ENCODE peak calls at places on chromosome 15, in four cellular contexts. P is WTC11, W is HepG2, D is K562. E is an unnamed sample.

GRCh38 chr15:61720197-61720596 is 340.1 kb downstream of the VPS13C start:
- DNase-seq in P (no peak), W (no peak), D (no peak), E (no peak)

GRCh38 chr15:73851679-73852078 is 21.7 kb upstream of the TBC1D21 start:
- DNase-seq in P (peak), W (peak), D (peak), E (peak)

GRCh38 chr15:96330064-96330449 is 443 bp upstream of the NR2F2 start:
- DNase-seq in P (peak), W (no peak), D (no peak), E (no peak)

GRCh38 chr15:52529289-52529929 is 729 bp upstream of the MYO5A start:
- DNase-seq in P (peak), W (no peak), D (no peak), E (no peak)

GRCh38 chr15:65916664-65917406 is 47.5 kb downstream of the RAB11A start:
- DNase-seq in P (peak), W (peak), D (peak), E (peak)

GRCh38 chr15:63372753-63373152 is 8.9 kb downstream of the CA12 start:
- DNase-seq in P (no peak), W (no peak), D (no peak), E (no peak)

GRCh38 chr15:68231102-68231818 is 1.7 kb upstream of the CLN6 start:
- DNase-seq in P (no peak), W (no peak), D (no peak), E (peak)

GRCh38 chr15:51077565-51078153 is 17.0 kb downstream of the TNFAIP8L3 start:
- DNase-seq in P (peak), W (no peak), D (peak), E (no peak)

GRCh38 chr15:43483306-43484128 is 9.4 kb downstream of the TP53BP1 start:
- DNase-seq in P (no peak), W (no peak), D (peak), E (no peak)

GRCh38 chr15:51234181-51234927 is 104.0 kb downstream of the CYP19A1 start:
- DNase-seq in P (no peak), W (no peak), D (no peak), E (no peak)

GRCh38 chr15:83848315-83849050 is 194.6 kb downstream of the ADAMTSL3 start:
- DNase-seq in P (no peak), W (no peak), D (no peak), E (no peak)

GRCh38 chr15:52021128-52021671 is 2.2 kb downstream of the MAPK6 start:
- DNase-seq in P (no peak), W (peak), D (peak), E (peak)

GRCh38 chr15:101526442-101526841 is 36.9 kb upstream of the PCSK6 start:
- DNase-seq in P (no peak), W (no peak), D (no peak), E (no peak)

GRCh38 chr15:83653639-83654378 is at the start of gene ADAMTSL3:
- DNase-seq in P (peak), W (no peak), D (no peak), E (peak)

GRCh38 chr15:66108483-66109270 is 144.9 kb downstream of the MEGF11 start:
- DNase-seq in P (no peak), W (no peak), D (no peak), E (no peak)

GRCh38 chr15:25136119-25136518 is 181.3 kb downstream of the SNRPN start:
- DNase-seq in P (no peak), W (peak), D (peak), E (no peak)

GRCh38 chr15:68699881-68700394 is 120.8 kb downstream of the ANP32A start:
- DNase-seq in P (no peak), W (no peak), D (no peak), E (no peak)

GRCh38 chr15:33028495-33028894 is 166.0 kb downstream of the FMN1 start:
- DNase-seq in P (no peak), W (no peak), D (no peak), E (no peak)

GRCh38 chr15:27358751-27359434 is 387.9 kb downstream of the GABRG3 start:
- DNase-seq in P (peak), W (peak), D (peak), E (peak)

GRCh38 chr15:49265911-49266310 is 95.9 kb downstream of the GALK2 start:
- DNase-seq in P (no peak), W (no peak), D (no peak), E (no peak)

GRCh38 chr15:68691667-68692066 is 112.9 kb downstream of the CORO2B start:
- DNase-seq in P (no peak), W (peak), D (peak), E (no peak)

GRCh38 chr15:80010131-80010673 is 39.2 kb upstream of the BCL2A1 start:
- DNase-seq in P (no peak), W (no peak), D (no peak), E (no peak)

GRCh38 chr15:96444865-96445264 is 114.4 kb downstream of the NR2F2 start:
- DNase-seq in P (no peak), W (no peak), D (no peak), E (no peak)

GRCh38 chr15:38991126-38991525 is 426.5 kb upstream of the RASGRP1 start:
- DNase-seq in P (no peak), W (peak), D (peak), E (peak)

GRCh38 chr15:95174281-95174680 is 942.9 kb downstream of the MCTP2 start:
- DNase-seq in P (no peak), W (no peak), D (no peak), E (no peak)

GRCh38 chr15:33243869-33244268 is 49.4 kb upstream of the FMN1 start:
- DNase-seq in P (no peak), W (peak), D (no peak), E (no peak)

GRCh38 chr15:36832792-36833191 is 253.4 kb downstream of the CDIN1 start:
- DNase-seq in P (no peak), W (no peak), D (no peak), E (no peak)

DNA sequence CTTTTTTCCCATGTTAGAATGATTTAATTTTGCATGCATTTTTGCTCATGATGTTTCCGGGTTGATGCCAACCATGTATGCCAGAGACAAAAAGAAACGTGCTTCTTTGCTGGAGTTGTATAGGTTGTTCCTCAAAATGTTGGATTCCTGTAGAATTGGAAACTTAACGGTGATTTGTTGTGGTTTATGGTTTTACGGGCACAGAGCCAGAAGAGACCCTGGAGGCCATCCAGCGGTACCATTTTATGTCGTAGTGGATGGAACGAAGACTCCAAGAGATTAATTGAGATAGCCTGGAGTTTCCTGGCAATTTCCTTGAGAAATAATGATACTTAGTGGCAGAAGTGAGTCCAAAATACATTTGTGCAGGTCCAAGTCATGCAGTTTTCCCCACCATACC is 481.6 kb upstream of the RGMA start:
- DNase-seq in P (no peak), W (no peak), D (no peak), E (no peak)
- TF ChIP-seq ELF4 in P (no peak), W (no peak), D (no peak), E (no peak)

GRCh38 chr15:58639002-58639756 is 110.3 kb downstream of the ADAM10 start:
- DNase-seq in P (no peak), W (no peak), D (no peak), E (no peak)
- TF ChIP-seq SP1 in P (no peak), W (no peak), D (no peak), E (no peak)

GRCh38 chr15:35112346-35112745 is 27.3 kb upstream of the NANOGP8 start:
- DNase-seq in P (no peak), W (no peak), D (no peak), E (no peak)

GRCh38 chr15:35107122-35107521 is 22.0 kb upstream of the NANOGP8 start:
- DNase-seq in P (no peak), W (no peak), D (no peak), E (no peak)

GRCh38 chr15:35107561-35107960 is 22.5 kb upstream of the NANOGP8 start:
- DNase-seq in P (no peak), W (no peak), D (no peak), E (no peak)

GRCh38 chr15:35111861-35112260 is 26.8 kb upstream of the NANOGP8 start:
- DNase-seq in P (no peak), W (no peak), D (no peak), E (no peak)

DNA sequence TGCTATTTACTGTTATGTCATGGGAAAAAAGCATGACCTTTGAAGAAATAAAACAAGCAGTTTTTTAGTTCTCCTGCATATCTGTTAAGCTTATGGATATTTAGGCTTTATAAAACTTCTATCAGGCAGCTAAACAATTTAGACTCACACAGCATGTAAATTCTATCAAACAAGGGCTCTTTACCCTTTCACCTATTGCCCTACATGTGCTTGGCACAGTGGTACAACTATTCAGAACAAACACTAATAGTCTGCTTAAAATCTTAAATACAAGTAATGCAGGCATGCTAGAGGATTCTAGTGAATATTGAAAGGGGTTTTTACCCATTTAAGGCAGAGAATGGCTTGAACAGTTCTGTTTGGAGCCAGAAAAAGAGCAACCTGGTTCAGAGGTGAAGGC is 23.4 kb upstream of the NANOGP8 start:
- DNase-seq in P (no peak), W (no peak), D (no peak), E (no peak)
- TF ChIP-seq ELF4 in P (no peak), W (no peak), D (no peak), E (no peak)

GRCh38 chr15:78950906-78951840 is 6.3 kb upstream of the CTSH start:
- DNase-seq in P (no peak), W (peak), D (no peak), E (no peak)
- TF ChIP-seq SP1 in P (no peak), W (no peak), D (no peak), E (no peak)

GRCh38 chr15:76204916-76205460 is 106.3 kb downstream of the ETFA start:
- DNase-seq in P (no peak), W (no peak), D (no peak), E (no peak)
- TF ChIP-seq ELF4 in P (no peak), W (no peak), D (no peak), E (no peak)

GRCh38 chr15:41285285-41285684 is 47.1 kb downstream of the OIP5 start:
- DNase-seq in P (no peak), W (no peak), D (no peak), E (no peak)
- TF ChIP-seq SP1 in P (no peak), W (no peak), D (no peak), E (no peak)

GRCh38 chr15:69973102-69973714 is 124.5 kb downstream of the TLE3 start:
- DNase-seq in P (no peak), W (peak), D (peak), E (peak)
- TF ChIP-seq ELF4 in P (no peak), W (no peak), D (no peak), E (no peak)

GRCh38 chr15:81548350-81549116 is 174.5 kb upstream of the TMC3 start:
- DNase-seq in P (no peak), W (no peak), D (no peak), E (no peak)
- TF ChIP-seq SP1 in P (no peak), W (no peak), D (no peak), E (no peak)

GRCh38 chr15:29114277-29115092 is 155.1 kb downstream of the NSMCE3 start:
- DNase-seq in P (no peak), W (no peak), D (no peak), E (no peak)

GRCh38 chr15:29117778-29118177 is 151.8 kb downstream of the NSMCE3 start:
- DNase-seq in P (no peak), W (no peak), D (no peak), E (no peak)

GRCh38 chr15:29116970-29117700 is 152.5 kb downstream of the NSMCE3 start:
- DNase-seq in P (no peak), W (no peak), D (no peak), E (no peak)

GRCh38 chr15:29113336-29114276 is 156.0 kb downstream of the NSMCE3 start:
- DNase-seq in P (no peak), W (no peak), D (no peak), E (no peak)

DNA sequence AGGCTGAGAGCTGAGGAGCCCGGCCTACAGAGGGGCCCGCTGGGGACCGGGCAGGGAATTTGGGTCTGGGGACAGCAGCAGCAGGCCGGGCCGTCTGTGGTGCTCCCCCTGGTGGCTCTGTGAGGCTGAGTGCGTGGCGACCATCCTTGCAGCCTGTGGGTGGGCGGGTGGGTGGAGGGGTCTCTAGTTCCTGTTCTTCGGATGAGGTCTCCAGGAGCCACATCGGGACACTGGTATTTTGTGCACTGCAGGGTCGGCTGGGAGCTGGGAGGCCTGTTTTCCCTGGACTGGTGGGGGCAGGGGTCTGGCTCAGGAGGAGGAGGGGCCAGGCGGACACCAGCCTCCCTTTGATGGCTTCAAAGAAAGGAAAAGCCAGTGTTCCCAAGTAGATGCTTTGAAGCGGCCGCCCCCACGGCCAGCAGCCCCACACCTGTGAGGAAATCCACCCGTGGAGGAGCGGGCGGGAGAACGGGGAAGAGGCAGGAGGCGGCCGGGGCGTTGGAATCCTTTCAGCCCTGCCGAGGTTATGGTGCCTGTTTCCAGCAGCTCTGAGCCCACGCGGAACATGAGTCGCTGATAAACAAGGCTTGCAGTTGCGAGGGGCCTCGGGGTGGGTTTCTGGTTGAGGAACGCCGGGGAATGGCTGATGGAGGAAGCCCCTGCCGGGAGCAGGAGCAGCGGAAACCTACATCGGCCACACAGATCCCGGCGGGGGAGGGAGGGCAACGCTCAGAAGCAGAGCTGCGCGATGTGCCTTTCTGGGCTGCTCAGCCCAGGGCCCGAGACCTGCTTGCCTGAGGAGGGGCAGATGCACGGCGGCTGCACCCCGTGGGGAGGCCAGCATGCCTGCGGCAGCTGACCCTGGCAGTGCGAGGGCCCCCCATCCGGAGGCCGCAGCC is 154.3 kb downstream of the NSMCE3 start:
- DNase-seq in P (peak), W (no peak), D (no peak), E (peak)
- TF ChIP-seq ELF4 in P (no peak), W (no peak), D (no peak), E (no peak)

GRCh38 chr15:67177750-67178149 is 76.7 kb downstream of the AAGAB start:
- DNase-seq in P (no peak), W (no peak), D (no peak), E (no peak)
- TF ChIP-seq SP1 in P (no peak), W (no peak), D (no peak), E (no peak)